ENCODE peak calls at places on chromosomes 6 and 20, in six cellular contexts. H, C, S, Y, T and A are unnamed samples. For H3K36me3, the result is how much of the 10 kb centered on the place peaks cover.

GRCh38 chr6:111096246-111096645 is 8.9 kb downstream of the SLC16A10 start:
- DNase-seq in Y (no peak), H (peak), T (no peak), S (peak), C (peak), A (no peak)

GRCh38 chr6:148934534-148934933 is 187.7 kb downstream of the UST start:
- DNase-seq in Y (no peak), H (no peak), T (no peak), S (no peak), C (no peak), A (no peak)

GRCh38 chr6:143002686-143003085 is 57.7 kb upstream of the HIVEP2 start:
- DNase-seq in C (no peak), H (no peak), Y (no peak), T (no peak), S (no peak), A (no peak)

GRCh38 chr6:144266091-144266649 is 19.0 kb upstream of the UTRN start:
- DNase-seq in H (no peak), Y (peak), S (peak), T (no peak), C (no peak), A (no peak)

GRCh38 chr6:3750324-3751018 is 1.0 kb downstream of the PXDC1 start:
- DNase-seq in Y (peak), H (peak), C (peak), S (peak), T (no peak), A (no peak)

GRCh38 chr20:23120261-23120660 is 34.1 kb upstream of the CD93 start:
- DNase-seq in H (no peak), Y (no peak), C (no peak), S (no peak), T (no peak), A (no peak)

GRCh38 chr6:149991838-149992237 is 28.1 kb downstream of the ULBP1 start:
- DNase-seq in T (no peak), S (no peak), C (no peak), H (no peak), Y (no peak), A (no peak)

GRCh38 chr6:107819217-107819616 is 4.9 kb downstream of the SCML4 start:
- DNase-seq in H (no peak), T (no peak), Y (no peak), C (no peak), S (no peak), A (no peak)

GRCh38 chr6:166204852-166205650 is 37.4 kb upstream of the TBXT start:
- DNase-seq in H (no peak), T (peak), Y (peak), S (no peak), C (no peak), A (no peak)

GRCh38 chr20:57160985-57161384 is 105.5 kb downstream of the BMP7 start:
- DNase-seq in Y (no peak), C (no peak), T (no peak), H (no peak), S (no peak), A (no peak)

GRCh38 chr6:24273471-24273870 is 84.4 kb downstream of the DCDC2 start:
- DNase-seq in T (no peak), S (no peak), C (no peak), H (no peak), Y (no peak), A (peak)

GRCh38 chr20:47317127-47317895 is 39.2 kb downstream of the ZMYND8 start:
- DNase-seq in T (peak), C (peak), Y (peak), H (peak), S (peak), A (peak)

GRCh38 chr6:13300649-13301590 is 27.4 kb downstream of the TBC1D7 start:
- DNase-seq in T (no peak), S (no peak), H (no peak), C (no peak), Y (no peak), A (no peak)

GRCh38 chr6:13304101-13304500 is 24.2 kb downstream of the TBC1D7 start:
- DNase-seq in H (no peak), S (no peak), C (no peak), T (no peak), Y (no peak), A (no peak)

GRCh38 chr6:13303668-13304017 is 24.7 kb downstream of the TBC1D7 start:
- DNase-seq in C (no peak), S (peak), H (peak), T (peak), Y (no peak), A (no peak)

GRCh38 chr6:13302751-13303667 is 25.3 kb downstream of the TBC1D7 start:
- DNase-seq in C (no peak), T (peak), Y (no peak), S (peak), H (peak), A (peak)

DNA sequence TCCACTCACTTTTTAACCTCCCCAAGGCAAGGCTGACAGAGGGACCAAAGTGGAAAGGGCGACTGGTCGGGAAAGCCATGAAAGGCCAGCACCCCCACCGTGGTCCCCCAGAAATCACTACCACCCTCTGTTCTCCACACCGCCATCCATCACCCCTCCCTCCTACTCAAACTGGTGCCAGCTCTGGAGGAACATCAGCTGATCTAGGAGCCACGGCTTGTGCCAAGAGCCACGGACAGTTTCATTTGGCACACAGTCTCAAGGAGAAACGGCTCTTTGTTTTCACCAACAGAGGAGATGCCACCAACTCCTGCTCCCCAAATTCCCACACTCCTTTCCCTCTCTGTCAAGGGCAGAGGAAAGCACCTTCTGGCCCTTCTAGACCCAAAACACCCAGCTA is 26.0 kb downstream of the TBC1D7 start:
- DNase-seq in Y (no peak), C (no peak), T (no peak), H (no peak), S (no peak), A (no peak)
- H3K36me3 ChIP-seq in Y (under half), C (under half), T (under half), H (under half), S (under half), A (under half)

GRCh38 chr6:31161216-31162126 is 3.1 kb downstream of the TCF19 start:
- DNase-seq in T (no peak), Y (no peak), S (no peak), H (no peak), C (no peak), A (no peak)

GRCh38 chr6:31157543-31158139 is at the start of gene CCHCR1:
- DNase-seq in S (no peak), H (no peak), T (no peak), Y (peak), C (no peak), A (no peak)

GRCh38 chr6:31158140-31158862 is at the start of gene TCF19:
- DNase-seq in Y (peak), S (peak), T (peak), C (peak), H (peak), A (peak)

GRCh38 chr6:31156647-31157046 is 955 bp downstream of the CCHCR1 start:
- DNase-seq in Y (no peak), T (no peak), H (no peak), C (no peak), S (no peak), A (no peak)

GRCh38 chr6:31158863-31159855 is 770 bp downstream of the TCF19 start:
- DNase-seq in Y (peak), T (peak), H (no peak), C (no peak), S (no peak), A (no peak)
- TF ChIP-seq CTCF in Y (peak), T (peak), H (no peak), C (no peak), S (no peak), A (peak)

DNA sequence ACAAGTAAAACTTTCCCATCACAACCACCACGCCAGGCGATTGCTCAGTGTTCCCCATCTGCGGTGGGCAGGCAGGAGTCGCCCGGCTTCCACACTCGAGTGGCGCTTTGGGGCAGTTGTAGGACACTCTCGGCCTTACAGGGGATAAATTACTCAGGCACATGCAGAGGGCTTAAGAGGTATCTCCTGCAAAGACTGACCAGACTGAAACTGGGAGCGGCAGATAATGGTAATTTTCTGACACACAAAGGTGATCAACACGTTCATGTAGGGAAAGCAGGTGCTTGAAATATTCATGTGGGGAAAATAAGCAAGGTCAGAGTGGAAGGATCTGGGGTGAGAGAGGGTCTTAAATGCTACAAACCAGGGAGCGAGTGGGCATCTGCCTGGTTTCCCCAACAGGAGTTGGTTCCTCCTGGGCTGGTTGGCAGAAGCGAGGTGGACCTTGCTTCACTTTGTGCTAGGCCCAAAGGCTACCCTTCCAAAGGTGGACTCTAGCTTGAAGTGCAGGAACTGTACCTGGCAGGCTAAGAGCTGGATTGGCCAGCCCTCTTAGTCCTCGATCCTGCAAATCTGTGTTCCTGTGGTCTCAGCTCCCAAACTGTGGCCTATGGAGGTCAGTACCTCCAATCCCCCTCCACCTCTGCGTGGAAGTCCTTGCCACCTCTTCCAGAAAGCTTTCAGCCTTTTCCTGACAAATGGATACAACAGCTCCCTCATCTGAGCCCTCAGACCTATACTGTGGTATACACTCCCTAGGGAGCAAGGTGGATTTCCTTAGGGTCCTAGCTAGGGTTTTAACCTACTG is 16.7 kb downstream of the PLAGL2 start:
- DNase-seq in Y (peak), T (no peak), S (peak), H (peak), C (no peak), A (no peak)
- H3K4me3 ChIP-seq in Y (peak), T (no peak), S (peak), H (peak), C (peak), A (peak)

GRCh38 chr20:61972910-61973508 is 92.7 kb downstream of the TAF4 start:
- DNase-seq in S (no peak), H (no peak), Y (no peak), T (no peak), C (no peak), A (no peak)
- H3K36me3 ChIP-seq in S (under half), H (under half), Y (under half), T (under half), C (under half), A (under half)